ENCODE peak calls at places on chromosome 11, in six cellular contexts. T, D, N, C, I and W are unnamed samples. For H3K27me3, the result is how much of the 10 kb centered on the place peaks cover.

GRCh38 chr11:127994736-127995135 is 592.6 kb downstream of the ETS1 start:
- DNase-seq in T (no peak), D (peak), N (peak), C (no peak), I (no peak), W (peak)

GRCh38 chr11:58745705-58746364 is 14.1 kb upstream of the GLYAT start:
- DNase-seq in T (no peak), D (no peak), N (no peak), C (no peak), I (no peak), W (no peak)

GRCh38 chr11:88434333-88434976 is 96.9 kb upstream of the CTSC start:
- DNase-seq in T (no peak), D (no peak), N (no peak), C (no peak), I (no peak), W (peak)

GRCh38 chr11:118227865-118228785 is 3.3 kb upstream of the JAML start:
- DNase-seq in T (no peak), D (no peak), N (no peak), C (no peak), I (no peak), W (no peak)

GRCh38 chr11:57432017-57432590 is 5.2 kb upstream of the SLC43A3 start:
- DNase-seq in T (no peak), D (no peak), N (no peak), C (no peak), I (no peak), W (no peak)

GRCh38 chr11:73957654-73958361 is 7.0 kb downstream of the DNAJB13 start:
- DNase-seq in T (no peak), D (no peak), N (no peak), C (peak), I (no peak), W (no peak)

GRCh38 chr11:103542851-103543250 is 433.6 kb downstream of the DYNC2H1 start:
- DNase-seq in T (no peak), D (no peak), N (no peak), C (no peak), I (no peak), W (no peak)

GRCh38 chr11:17979770-17980371 is 33.0 kb downstream of the SERGEF start:
- DNase-seq in T (no peak), D (no peak), N (peak), C (no peak), I (peak), W (no peak)

GRCh38 chr11:133830931-133831907 is 14.1 kb downstream of the SPATA19 start:
- DNase-seq in T (no peak), D (no peak), N (peak), C (no peak), I (no peak), W (no peak)

GRCh38 chr11:72685560-72686480 is 11.6 kb upstream of the PDE2A start:
- DNase-seq in T (no peak), D (no peak), N (peak), C (peak), I (no peak), W (no peak)

GRCh38 chr11:60771879-60772525 is 13.1 kb upstream of the MS4A10 start:
- DNase-seq in T (no peak), D (no peak), N (peak), C (no peak), I (no peak), W (no peak)

GRCh38 chr11:62306227-62306626 is 7.4 kb upstream of the SCGB1D4 start:
- DNase-seq in T (no peak), D (no peak), N (no peak), C (no peak), I (no peak), W (no peak)
- H3K27me3 ChIP-seq in T (under half), D (under half), N (under half), C (under half), I (half or more), W (under half)

DNA sequence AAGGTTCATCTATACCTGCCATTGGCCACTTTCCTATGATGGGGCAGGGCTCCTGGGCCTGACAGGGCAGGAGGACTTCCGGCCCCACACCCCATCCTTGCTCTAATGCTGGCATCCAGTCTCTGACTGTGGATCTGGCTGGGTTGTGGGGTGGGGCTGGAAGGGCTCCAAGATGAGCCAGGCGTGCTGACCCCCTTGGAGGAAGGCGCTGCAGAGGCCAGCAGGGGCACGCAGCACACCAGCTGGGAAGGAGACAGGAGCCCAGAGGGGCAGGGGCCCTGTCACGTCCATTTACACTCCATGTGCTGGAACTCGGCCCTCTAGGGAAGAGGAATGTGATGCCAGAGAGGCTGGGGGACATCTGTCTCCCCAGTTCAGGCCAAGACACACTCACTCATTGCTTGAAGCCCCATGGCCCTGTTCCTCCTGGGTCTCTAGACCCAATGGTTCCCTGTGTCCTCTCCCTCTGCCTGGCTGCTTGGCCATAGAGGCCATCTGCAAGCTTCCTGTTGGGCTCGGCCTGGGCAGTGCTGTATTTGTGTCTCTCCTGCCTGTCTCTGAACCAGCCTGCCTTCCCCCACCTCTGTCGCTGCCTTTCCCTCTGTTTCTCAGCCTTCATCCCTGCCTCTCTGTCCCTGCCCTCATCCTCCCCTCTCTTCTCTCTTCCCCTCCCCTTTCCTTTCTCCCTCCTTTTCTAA is 67.5 kb upstream of the NECTIN1 start:
- DNase-seq in T (no peak), D (no peak), N (no peak), C (no peak), I (no peak), W (no peak)
- H3K27me3 ChIP-seq in T (under half), D (under half), N (under half), C (under half), I (half or more), W (under half)

GRCh38 chr11:43866969-43867368 is 13.7 kb upstream of the ALKBH3 start:
- DNase-seq in T (no peak), D (no peak), N (no peak), C (no peak), I (no peak), W (no peak)
- H3K27me3 ChIP-seq in T (under half), D (under half), N (under half), C (under half), I (under half), W (under half)

GRCh38 chr11:75150079-75150478 is 828 bp upstream of the SLCO2B1 start:
- DNase-seq in T (no peak), D (no peak), N (no peak), C (no peak), I (no peak), W (no peak)
- H3K27me3 ChIP-seq in T (under half), D (under half), N (under half), C (under half), I (half or more), W (under half)

DNA sequence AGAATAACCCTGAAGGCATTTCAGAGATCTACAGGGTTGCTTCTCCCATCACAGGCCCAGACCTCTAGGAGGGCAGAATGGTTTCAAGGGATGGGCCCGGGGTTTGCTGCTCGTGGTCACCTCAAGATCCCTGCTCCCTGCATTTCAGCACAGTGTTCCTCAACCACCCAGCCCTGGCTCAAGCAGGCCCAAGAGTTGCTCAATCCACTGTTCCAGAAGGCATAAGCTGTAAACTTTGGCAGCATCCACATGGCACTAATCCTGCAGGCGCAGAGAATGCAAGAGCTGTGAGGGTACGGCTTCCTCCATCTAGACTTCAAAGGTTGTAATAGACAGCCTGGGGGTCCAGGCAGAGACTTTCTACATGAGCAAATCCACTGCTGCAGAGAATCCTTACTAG is 225.0 kb upstream of the UBASH3B start:
- DNase-seq in T (no peak), D (no peak), N (no peak), C (peak), I (no peak), W (no peak)
- H3K27me3 ChIP-seq in T (under half), D (under half), N (under half), C (under half), I (under half), W (under half)

GRCh38 chr11:20372081-20372480 is 8.6 kb downstream of the HTATIP2 start:
- DNase-seq in T (no peak), D (no peak), N (no peak), C (no peak), I (no peak), W (no peak)
- H3K27me3 ChIP-seq in T (under half), D (under half), N (under half), C (under half), I (under half), W (under half)

DNA sequence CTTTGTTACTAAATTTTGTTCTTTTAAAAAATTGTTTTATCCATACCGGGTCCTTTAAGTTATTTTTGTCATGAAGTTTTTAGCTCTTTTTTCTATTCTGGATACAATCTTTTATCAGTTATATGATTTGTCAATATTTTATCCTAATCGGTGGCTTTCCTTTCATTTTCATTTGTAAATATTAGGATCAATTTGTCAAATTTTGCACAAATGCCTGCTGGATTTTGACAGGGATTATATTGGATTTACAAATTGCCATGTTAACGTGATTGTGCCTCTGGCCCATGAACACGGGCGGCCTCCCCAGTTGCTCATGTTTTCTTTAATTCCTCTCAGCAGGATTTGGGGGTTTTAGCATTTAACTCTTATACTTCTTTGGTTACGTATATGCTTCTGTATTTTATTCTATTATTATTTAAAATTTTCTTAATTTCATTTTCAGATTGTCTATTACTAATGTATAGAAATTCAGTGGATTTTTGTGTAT is 20.7 kb upstream of the KRTAP5-6 start:
- DNase-seq in T (no peak), D (no peak), N (no peak), C (no peak), I (no peak), W (no peak)
- H3K27me3 ChIP-seq in T (under half), D (under half), N (half or more), C (half or more), I (under half), W (half or more)

GRCh38 chr11:101401245-101401644 is 182.6 kb downstream of the TRPC6 start:
- DNase-seq in T (no peak), D (no peak), N (peak), C (no peak), I (no peak), W (no peak)
- H3K27me3 ChIP-seq in T (under half), D (under half), N (under half), C (under half), I (under half), W (under half)